ENCODE peak calls at places on chromosomes 1 and 21, in seven cellular contexts. One of them, this sample, is unnamed.

GRCh38 chr1:162548170-162548569 is 13.4 kb upstream of the UAP1 start:
- DNase-seq in psoas muscle: peak
- DNase-seq in A549: no peak
- DNase-seq in NB4: no peak
- DNase-seq in dorsolateral prefrontal cortex: no peak
- DNase-seq in mucosa of descending colon: no peak
- DNase-seq in tibial artery: peak
- DNase-seq in this sample: peak

GRCh38 chr1:204382714-204383083 is 23.0 kb upstream of the PLEKHA6 start:
- DNase-seq in mucosa of descending colon: no peak
- DNase-seq in psoas muscle: no peak
- DNase-seq in dorsolateral prefrontal cortex: no peak
- DNase-seq in A549: no peak
- DNase-seq in NB4: no peak
- DNase-seq in tibial artery: no peak
- DNase-seq in this sample: no peak

GRCh38 chr1:8004803-8005573 is 21.1 kb downstream of the ERRFI1 start:
- DNase-seq in NB4: peak
- DNase-seq in dorsolateral prefrontal cortex: peak
- DNase-seq in tibial artery: peak
- DNase-seq in psoas muscle: peak
- DNase-seq in A549: peak
- DNase-seq in mucosa of descending colon: peak
- DNase-seq in this sample: peak

GRCh38 chr1:63753591-63753990 is 20.2 kb upstream of the ROR1 start:
- DNase-seq in NB4: no peak
- DNase-seq in dorsolateral prefrontal cortex: no peak
- DNase-seq in A549: no peak
- DNase-seq in mucosa of descending colon: no peak
- DNase-seq in psoas muscle: no peak
- DNase-seq in tibial artery: no peak
- DNase-seq in this sample: no peak

GRCh38 chr1:237482777-237483176 is 407.9 kb downstream of the ZP4 start:
- DNase-seq in dorsolateral prefrontal cortex: no peak
- DNase-seq in mucosa of descending colon: no peak
- DNase-seq in tibial artery: no peak
- DNase-seq in psoas muscle: no peak
- DNase-seq in NB4: no peak
- DNase-seq in A549: no peak
- DNase-seq in this sample: no peak

GRCh38 chr1:69246721-69247120 is 321.0 kb upstream of the LRRC7 start:
- DNase-seq in A549: no peak
- DNase-seq in dorsolateral prefrontal cortex: no peak
- DNase-seq in NB4: no peak
- DNase-seq in psoas muscle: no peak
- DNase-seq in tibial artery: no peak
- DNase-seq in mucosa of descending colon: no peak
- DNase-seq in this sample: no peak

GRCh38 chr1:46677339-46677738 is 5.7 kb downstream of the TEX38 start:
- DNase-seq in mucosa of descending colon: no peak
- DNase-seq in dorsolateral prefrontal cortex: no peak
- DNase-seq in psoas muscle: no peak
- DNase-seq in A549: no peak
- DNase-seq in tibial artery: no peak
- DNase-seq in NB4: no peak
- DNase-seq in this sample: no peak

GRCh38 chr1:231020139-231020601 is 19.9 kb downstream of the FAM89A start:
- DNase-seq in NB4: peak
- DNase-seq in psoas muscle: no peak
- DNase-seq in tibial artery: no peak
- DNase-seq in A549: no peak
- DNase-seq in mucosa of descending colon: no peak
- DNase-seq in dorsolateral prefrontal cortex: no peak
- DNase-seq in this sample: no peak

GRCh38 chr1:44489481-44489880 is 84.4 kb downstream of the RNF220 start:
- DNase-seq in mucosa of descending colon: no peak
- DNase-seq in A549: no peak
- DNase-seq in dorsolateral prefrontal cortex: no peak
- DNase-seq in tibial artery: no peak
- DNase-seq in NB4: no peak
- DNase-seq in psoas muscle: no peak
- DNase-seq in this sample: no peak

GRCh38 chr1:47507921-47508894 is 70.4 kb downstream of the FOXD2 start:
- DNase-seq in psoas muscle: peak
- DNase-seq in dorsolateral prefrontal cortex: no peak
- DNase-seq in A549: no peak
- DNase-seq in mucosa of descending colon: peak
- DNase-seq in NB4: peak
- DNase-seq in tibial artery: peak
- DNase-seq in this sample: no peak

GRCh38 chr1:180680558-180681144 is 48.8 kb downstream of the XPR1 start:
- DNase-seq in tibial artery: no peak
- DNase-seq in dorsolateral prefrontal cortex: no peak
- DNase-seq in psoas muscle: no peak
- DNase-seq in NB4: no peak
- DNase-seq in A549: peak
- DNase-seq in mucosa of descending colon: no peak
- DNase-seq in this sample: no peak

GRCh38 chr1:183281553-183282091 is 95.6 kb downstream of the LAMC2 start:
- DNase-seq in A549: peak
- DNase-seq in mucosa of descending colon: peak
- DNase-seq in dorsolateral prefrontal cortex: peak
- DNase-seq in psoas muscle: peak
- DNase-seq in NB4: peak
- DNase-seq in tibial artery: peak
- DNase-seq in this sample: peak

GRCh38 chr21:42834730-42835191 is 44.6 kb downstream of the WDR4 start:
- DNase-seq in NB4: no peak
- DNase-seq in A549: no peak
- DNase-seq in psoas muscle: no peak
- DNase-seq in mucosa of descending colon: no peak
- DNase-seq in dorsolateral prefrontal cortex: no peak
- DNase-seq in tibial artery: no peak
- DNase-seq in this sample: no peak

DNA sequence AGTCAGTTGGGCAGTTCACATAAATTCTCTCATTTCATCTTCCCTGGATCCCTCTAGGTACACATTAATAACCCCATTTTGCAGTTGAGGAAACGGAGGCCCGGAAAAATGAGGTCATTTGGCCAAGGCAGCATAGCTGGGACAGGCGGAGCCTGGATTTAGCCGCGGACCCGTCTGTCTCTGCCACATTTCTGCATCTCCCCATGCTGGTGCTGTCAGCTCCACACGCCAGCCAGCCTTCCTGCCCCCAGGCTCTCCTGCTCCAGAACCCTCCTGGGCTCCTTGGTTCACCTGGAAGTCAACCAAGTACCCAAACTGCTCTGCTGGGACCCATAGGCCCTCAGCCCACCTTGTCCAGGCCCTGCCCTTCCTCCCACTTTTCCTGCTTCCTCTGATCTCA is 7.6 kb downstream of the FOXO6 start:
- DNase-seq in dorsolateral prefrontal cortex: no peak
- DNase-seq in NB4: no peak
- DNase-seq in psoas muscle: peak
- DNase-seq in tibial artery: no peak
- DNase-seq in A549: no peak
- DNase-seq in mucosa of descending colon: no peak
- DNase-seq in this sample: no peak
- H3K4me3 ChIP-seq in dorsolateral prefrontal cortex: no peak
- H3K4me3 ChIP-seq in NB4: no peak
- H3K4me3 ChIP-seq in psoas muscle: no peak
- H3K4me3 ChIP-seq in tibial artery: no peak
- H3K4me3 ChIP-seq in A549: no peak
- H3K4me3 ChIP-seq in mucosa of descending colon: no peak
- H3K4me3 ChIP-seq in this sample: no peak

DNA sequence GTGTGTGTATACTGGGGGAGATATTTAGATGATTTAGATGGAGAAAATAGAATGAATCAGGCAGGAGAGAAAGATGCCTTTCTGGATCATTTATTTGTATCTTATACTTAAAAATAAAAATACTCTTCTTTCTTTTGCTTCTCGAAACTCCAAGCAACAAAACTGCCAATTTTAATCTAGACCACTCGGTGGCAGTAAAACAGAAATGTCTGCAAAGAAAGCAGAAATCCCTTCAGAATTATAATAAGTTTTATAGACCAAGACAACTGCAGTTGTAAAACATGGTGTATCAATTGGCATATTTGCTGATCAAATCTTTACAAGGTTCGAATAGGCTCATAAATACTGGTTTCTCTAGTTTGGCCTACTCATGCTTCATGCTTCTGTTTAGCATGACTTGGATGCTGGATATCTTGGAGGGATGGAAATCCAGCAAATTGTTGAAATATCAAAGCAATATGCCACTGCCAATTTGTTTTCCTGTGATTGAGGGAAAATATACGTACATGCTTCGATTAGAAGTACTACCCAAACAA is 15.1 kb upstream of the C1orf87 start:
- DNase-seq in psoas muscle: no peak
- DNase-seq in tibial artery: no peak
- DNase-seq in NB4: no peak
- DNase-seq in mucosa of descending colon: no peak
- DNase-seq in A549: no peak
- DNase-seq in dorsolateral prefrontal cortex: no peak
- DNase-seq in this sample: no peak
- TF ChIP-seq CTCF in psoas muscle: no peak
- TF ChIP-seq CTCF in tibial artery: no peak
- TF ChIP-seq CTCF in NB4: no peak
- TF ChIP-seq CTCF in mucosa of descending colon: no peak
- TF ChIP-seq CTCF in A549: no peak
- TF ChIP-seq CTCF in dorsolateral prefrontal cortex: peak
- TF ChIP-seq CTCF in this sample: peak

DNA sequence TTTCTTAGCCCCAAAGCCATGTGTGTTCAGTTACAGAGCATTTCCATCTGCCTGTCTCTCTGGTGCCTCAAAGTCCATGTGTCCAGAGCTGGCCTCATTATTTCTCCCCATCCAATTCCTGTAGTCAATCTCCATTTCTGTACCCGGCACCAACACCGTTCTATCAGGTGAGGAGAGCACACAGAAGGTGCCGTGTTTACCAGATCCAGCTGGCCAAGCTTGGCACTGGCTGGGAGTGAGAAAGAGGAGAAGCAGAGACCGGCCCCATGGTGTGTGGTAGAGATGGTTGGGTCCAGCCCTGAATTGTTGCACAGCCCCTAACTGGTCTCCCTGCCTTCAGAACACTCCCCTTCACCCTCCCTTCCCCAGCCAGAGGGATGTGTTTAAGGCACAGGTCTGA is 7.5 kb upstream of the SSBP3 start:
- DNase-seq in A549: no peak
- DNase-seq in mucosa of descending colon: no peak
- DNase-seq in tibial artery: no peak
- DNase-seq in dorsolateral prefrontal cortex: no peak
- DNase-seq in NB4: no peak
- DNase-seq in psoas muscle: peak
- DNase-seq in this sample: no peak
- H3K4me3 ChIP-seq in A549: no peak
- H3K4me3 ChIP-seq in mucosa of descending colon: no peak
- H3K4me3 ChIP-seq in tibial artery: no peak
- H3K4me3 ChIP-seq in dorsolateral prefrontal cortex: no peak
- H3K4me3 ChIP-seq in NB4: no peak
- H3K4me3 ChIP-seq in psoas muscle: no peak
- H3K4me3 ChIP-seq in this sample: no peak

GRCh38 chr21:35438643-35439404 is 389.7 kb upstream of the RUNX1 start:
- DNase-seq in NB4: peak
- DNase-seq in dorsolateral prefrontal cortex: no peak
- DNase-seq in mucosa of descending colon: no peak
- DNase-seq in tibial artery: no peak
- DNase-seq in A549: no peak
- DNase-seq in psoas muscle: no peak
- DNase-seq in this sample: no peak

GRCh38 chr21:35437941-35438340 is 388.8 kb upstream of the RUNX1 start:
- DNase-seq in tibial artery: no peak
- DNase-seq in A549: no peak
- DNase-seq in psoas muscle: no peak
- DNase-seq in dorsolateral prefrontal cortex: no peak
- DNase-seq in NB4: no peak
- DNase-seq in mucosa of descending colon: no peak
- DNase-seq in this sample: no peak

GRCh38 chr21:35441868-35442582 is 392.9 kb upstream of the RUNX1 start:
- DNase-seq in A549: no peak
- DNase-seq in psoas muscle: no peak
- DNase-seq in mucosa of descending colon: no peak
- DNase-seq in NB4: no peak
- DNase-seq in tibial artery: no peak
- DNase-seq in dorsolateral prefrontal cortex: no peak
- DNase-seq in this sample: no peak

DNA sequence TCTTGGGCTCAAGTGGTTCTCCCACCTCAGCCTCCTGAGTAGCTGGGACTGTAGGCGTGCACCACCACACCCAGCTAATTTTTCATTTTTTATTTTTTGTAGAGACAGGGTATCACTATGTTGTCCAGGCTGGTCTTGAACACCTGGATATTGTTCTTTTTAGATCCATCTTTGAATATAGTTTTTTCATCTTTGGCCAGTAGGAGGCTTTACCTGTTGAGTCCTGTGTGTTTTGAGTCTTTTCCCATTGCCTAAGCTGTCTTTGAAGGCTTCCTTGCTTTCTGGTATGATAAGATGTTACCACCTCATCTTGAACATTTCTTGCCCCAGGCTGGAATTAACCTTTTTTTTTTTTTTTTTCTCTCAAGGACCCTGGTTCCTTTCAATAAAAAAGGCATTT is 387.8 kb upstream of the RUNX1 start:
- DNase-seq in A549: no peak
- DNase-seq in mucosa of descending colon: no peak
- DNase-seq in NB4: no peak
- DNase-seq in tibial artery: no peak
- DNase-seq in psoas muscle: no peak
- DNase-seq in dorsolateral prefrontal cortex: no peak
- DNase-seq in this sample: no peak
- TF ChIP-seq CTCF in A549: no peak
- TF ChIP-seq CTCF in mucosa of descending colon: no peak
- TF ChIP-seq CTCF in NB4: no peak
- TF ChIP-seq CTCF in tibial artery: no peak
- TF ChIP-seq CTCF in psoas muscle: no peak
- TF ChIP-seq CTCF in dorsolateral prefrontal cortex: no peak
- TF ChIP-seq CTCF in this sample: no peak